ENCODE peak calls at places on chromosomes 12 and 14, in five cellular contexts. M is AG08395, E is endothelial cell, K is AML-193, Y is GM23248. H is an unnamed sample.

GRCh38 chr12:120474092-120474960 is 4.8 kb upstream of the SRSF9 start:
- DNase-seq in E (no peak), M (peak; percentile 80), Y (peak; percentile 92), K (peak; percentile 68), H (no peak)

GRCh38 chr12:69527506-69528272 is 57.5 kb downstream of the FRS2 start:
- DNase-seq in M (peak; percentile 56), K (no peak), E (no peak), Y (peak; percentile 77), H (no peak)

GRCh38 chr12:120224304-120225199 is 23.6 kb upstream of the RPLP0 start:
- DNase-seq in Y (peak; percentile 46), M (no peak), K (no peak), E (no peak), H (no peak)

GRCh38 chr12:14260011-14260993 is 105.2 kb upstream of the ATF7IP start:
- DNase-seq in E (peak; percentile 87), Y (peak; percentile 94), M (peak; percentile 87), K (no peak), H (peak; percentile 97)

GRCh38 chr12:20523658-20524057 is 155.3 kb downstream of the PDE3A start:
- DNase-seq in Y (peak; percentile 66), M (peak; percentile 4), E (no peak), K (no peak), H (no peak)

GRCh38 chr12:20445693-20446092 is 77.4 kb downstream of the PDE3A start:
- DNase-seq in M (no peak), E (no peak), Y (no peak), K (no peak), H (no peak)

GRCh38 chr12:107843351-107844311 is 69.1 kb downstream of the ASCL4 start:
- DNase-seq in Y (peak; percentile 53), M (peak; percentile 18), K (no peak), E (peak; percentile 37), H (no peak)

GRCh38 chr12:47017901-47018479 is 61.4 kb upstream of the PCED1B start:
- DNase-seq in E (no peak), K (no peak), M (peak; percentile 24), Y (peak; percentile 67), H (no peak)

GRCh38 chr14:101588286-101588975 is 27.1 kb downstream of the DIO3 start:
- DNase-seq in K (no peak), M (no peak), Y (no peak), E (no peak), H (no peak)

GRCh38 chr12:26010293-26010821 is 51.9 kb downstream of the RASSF8 start:
- DNase-seq in Y (peak; percentile 43), M (no peak), K (no peak), E (no peak), H (peak; percentile 51)

GRCh38 chr12:128318946-128319345 is 52.0 kb downstream of the TMEM132C start:
- DNase-seq in E (no peak), Y (no peak), K (no peak), M (no peak), H (no peak)

GRCh38 chr12:76962099-76962498 is 83.3 kb upstream of the CSRP2 start:
- DNase-seq in Y (no peak), K (no peak), E (no peak), M (no peak), H (no peak)

GRCh38 chr12:79086546-79086945 is 222.0 kb downstream of the SYT1 start:
- DNase-seq in M (no peak), K (no peak), E (no peak), Y (no peak), H (no peak)

GRCh38 chr12:29216797-29217583 is 67.9 kb downstream of the FAR2 start:
- DNase-seq in E (no peak), Y (peak; percentile 53), K (peak; percentile 20), M (peak; percentile 4), H (no peak)

GRCh38 chr14:29800961-29801360 is 126.7 kb downstream of the PRKD1 start:
- DNase-seq in E (no peak), Y (peak; percentile 6), K (no peak), M (no peak), H (no peak)

GRCh38 chr12:5503774-5504173 is 71.9 kb downstream of the NTF3 start:
- DNase-seq in Y (no peak), M (no peak), E (no peak), K (no peak), H (peak; percentile 42)

GRCh38 chr12:105281694-105282049 is 45.7 kb upstream of the APPL2 start:
- DNase-seq in M (no peak), Y (no peak), K (no peak), E (no peak), H (no peak)

GRCh38 chr12:26691234-26691970 is 141.6 kb downstream of the ITPR2 start:
- DNase-seq in M (peak; percentile 90), Y (peak; percentile 95), E (no peak), K (no peak), H (peak; percentile 26)

GRCh38 chr12:29082522-29082921 is 66.6 kb upstream of the FAR2 start:
- DNase-seq in M (no peak), E (no peak), Y (peak; percentile 15), K (no peak), H (no peak)

GRCh38 chr12:130849561-130850417 is 10.7 kb upstream of the STX2 start:
- DNase-seq in E (no peak), M (no peak), Y (no peak), K (no peak), H (no peak)

GRCh38 chr12:60174914-60175313 is 579.1 kb downstream of the SLC16A7 start:
- DNase-seq in K (no peak), Y (peak; percentile 39), M (no peak), E (no peak), H (no peak)